ENCODE peak calls at places on chromosomes 3 and 15, in eight cellular contexts. D, X, H, W, F, I, P and Y are unnamed samples.

GRCh38 chr3:4290272-4290893 is 12.8 kb upstream of the SETMAR start:
- DNase-seq in D (peak; percentile 9), X (peak; percentile 19), H (no peak), W (no peak), F (peak; percentile 39), I (no peak), P (no peak), Y (no peak)

GRCh38 chr3:62500556-62501294 is 127.4 kb upstream of the FEZF2 start:
- DNase-seq in D (no peak), X (no peak), H (no peak), W (no peak), F (no peak), I (no peak), P (no peak), Y (peak; percentile 55)

GRCh38 chr3:71189480-71189879 is 394.0 kb downstream of the FOXP1 start:
- DNase-seq in D (no peak), X (no peak), H (no peak), W (no peak), F (no peak), I (no peak), P (no peak), Y (no peak)

GRCh38 chr15:58260911-58261267 is 122.7 kb downstream of the AQP9 start:
- DNase-seq in D (no peak), X (no peak), H (no peak), W (peak; percentile 23), F (no peak), I (no peak), P (no peak), Y (peak; percentile 29)

GRCh38 chr3:150106752-150107428 is 136.2 kb upstream of the PFN2 start:
- DNase-seq in D (no peak), X (no peak), H (no peak), W (peak; percentile 93), F (peak; percentile 59), I (peak; percentile 77), P (no peak), Y (peak; percentile 92)

GRCh38 chr3:30664884-30665283 is 58.5 kb downstream of the TGFBR2 start:
- DNase-seq in D (no peak), X (no peak), H (no peak), W (no peak), F (no peak), I (no peak), P (no peak), Y (no peak)

GRCh38 chr3:152175576-152175883 is 93.2 kb upstream of the MBNL1 start:
- DNase-seq in D (no peak), X (no peak), H (no peak), W (peak; percentile 83), F (no peak), I (no peak), P (no peak), Y (no peak)

GRCh38 chr15:98914626-98915025 is 93.0 kb downstream of the PGPEP1L start:
- DNase-seq in D (no peak), X (no peak), H (no peak), W (peak; percentile 96), F (no peak), I (no peak), P (no peak), Y (no peak)

GRCh38 chr3:139135657-139136056 is 91.0 kb upstream of the PRR23C start:
- DNase-seq in D (no peak), X (no peak), H (no peak), W (no peak), F (no peak), I (no peak), P (no peak), Y (no peak)

GRCh38 chr3:193788189-193788946 is 195.4 kb downstream of the OPA1 start:
- DNase-seq in D (peak; percentile 70), X (peak; percentile 84), H (peak; percentile 6), W (no peak), F (peak; percentile 76), I (no peak), P (peak; percentile 51), Y (peak; percentile 68)